ENCODE peak calls at places on chromosomes 12 and 14, in eight cellular contexts. One of them, this sample, is unnamed.

GRCh38 chr12:124921200-124922008 is 7.0 kb upstream of the UBC start:
- DNase-seq in heart left ventricle: peak; percentile 74
- DNase-seq in posterior vena cava: no peak
- DNase-seq in brain pericyte: no peak
- DNase-seq in mucosa of descending colon: peak; percentile 79
- DNase-seq in AG10803: peak; percentile 61
- DNase-seq in stimulated activated CD4-positive, alpha-beta T cell treated with anti-CD3 and anti-CD28 coated beads, Interleukin-15, amount 100 ng/mL, for 1 hour: no peak
- DNase-seq in CD8-positive, alpha-beta T cell: peak; percentile 48
- DNase-seq in this sample: no peak

GRCh38 chr12:65335021-65335714 is 56.7 kb downstream of the MSRB3 start:
- DNase-seq in heart left ventricle: no peak
- DNase-seq in posterior vena cava: peak; percentile 46
- DNase-seq in brain pericyte: peak; percentile 57
- DNase-seq in mucosa of descending colon: no peak
- DNase-seq in AG10803: peak; percentile 92
- DNase-seq in stimulated activated CD4-positive, alpha-beta T cell treated with anti-CD3 and anti-CD28 coated beads, Interleukin-15, amount 100 ng/mL, for 1 hour: no peak
- DNase-seq in CD8-positive, alpha-beta T cell: no peak
- DNase-seq in this sample: no peak

GRCh38 chr12:120047072-120047471 is 58.0 kb downstream of the BICDL1 start:
- DNase-seq in heart left ventricle: no peak
- DNase-seq in posterior vena cava: no peak
- DNase-seq in brain pericyte: no peak
- DNase-seq in mucosa of descending colon: no peak
- DNase-seq in AG10803: no peak
- DNase-seq in stimulated activated CD4-positive, alpha-beta T cell treated with anti-CD3 and anti-CD28 coated beads, Interleukin-15, amount 100 ng/mL, for 1 hour: no peak
- DNase-seq in CD8-positive, alpha-beta T cell: no peak
- DNase-seq in this sample: no peak

GRCh38 chr12:78088391-78088832 is 257.7 kb downstream of the NAV3 start:
- DNase-seq in heart left ventricle: no peak
- DNase-seq in posterior vena cava: no peak
- DNase-seq in brain pericyte: no peak
- DNase-seq in mucosa of descending colon: no peak
- DNase-seq in AG10803: peak; percentile 9
- DNase-seq in stimulated activated CD4-positive, alpha-beta T cell treated with anti-CD3 and anti-CD28 coated beads, Interleukin-15, amount 100 ng/mL, for 1 hour: no peak
- DNase-seq in CD8-positive, alpha-beta T cell: no peak
- DNase-seq in this sample: no peak

GRCh38 chr14:75803768-75804167 is 142.7 kb downstream of the TTLL5 start:
- DNase-seq in heart left ventricle: no peak
- DNase-seq in posterior vena cava: no peak
- DNase-seq in brain pericyte: no peak
- DNase-seq in mucosa of descending colon: no peak
- DNase-seq in AG10803: peak; percentile 21
- DNase-seq in stimulated activated CD4-positive, alpha-beta T cell treated with anti-CD3 and anti-CD28 coated beads, Interleukin-15, amount 100 ng/mL, for 1 hour: no peak
- DNase-seq in CD8-positive, alpha-beta T cell: no peak
- DNase-seq in this sample: no peak

GRCh38 chr12:63098851-63099250 is 52.1 kb downstream of the AVPR1A start:
- DNase-seq in heart left ventricle: no peak
- DNase-seq in posterior vena cava: no peak
- DNase-seq in brain pericyte: no peak
- DNase-seq in mucosa of descending colon: no peak
- DNase-seq in AG10803: no peak
- DNase-seq in stimulated activated CD4-positive, alpha-beta T cell treated with anti-CD3 and anti-CD28 coated beads, Interleukin-15, amount 100 ng/mL, for 1 hour: no peak
- DNase-seq in CD8-positive, alpha-beta T cell: no peak
- DNase-seq in this sample: no peak

GRCh38 chr12:127083028-127083949 is 1183.7 kb upstream of the TMEM132C start:
- DNase-seq in heart left ventricle: no peak
- DNase-seq in posterior vena cava: no peak
- DNase-seq in brain pericyte: peak; percentile 34
- DNase-seq in mucosa of descending colon: no peak
- DNase-seq in AG10803: peak; percentile 70
- DNase-seq in stimulated activated CD4-positive, alpha-beta T cell treated with anti-CD3 and anti-CD28 coated beads, Interleukin-15, amount 100 ng/mL, for 1 hour: no peak
- DNase-seq in CD8-positive, alpha-beta T cell: no peak
- DNase-seq in this sample: no peak

GRCh38 chr12:29879606-29880308 is 96.0 kb upstream of the TMTC1 start:
- DNase-seq in heart left ventricle: no peak
- DNase-seq in posterior vena cava: no peak
- DNase-seq in brain pericyte: no peak
- DNase-seq in mucosa of descending colon: no peak
- DNase-seq in AG10803: no peak
- DNase-seq in stimulated activated CD4-positive, alpha-beta T cell treated with anti-CD3 and anti-CD28 coated beads, Interleukin-15, amount 100 ng/mL, for 1 hour: no peak
- DNase-seq in CD8-positive, alpha-beta T cell: no peak
- DNase-seq in this sample: no peak

GRCh38 chr14:42174357-42174756 is 567.7 kb downstream of the LRFN5 start:
- DNase-seq in heart left ventricle: no peak
- DNase-seq in posterior vena cava: no peak
- DNase-seq in brain pericyte: no peak
- DNase-seq in mucosa of descending colon: no peak
- DNase-seq in AG10803: no peak
- DNase-seq in stimulated activated CD4-positive, alpha-beta T cell treated with anti-CD3 and anti-CD28 coated beads, Interleukin-15, amount 100 ng/mL, for 1 hour: no peak
- DNase-seq in CD8-positive, alpha-beta T cell: no peak
- DNase-seq in this sample: no peak

GRCh38 chr12:4270670-4271432 is 2.7 kb upstream of the CCND2 start:
- DNase-seq in heart left ventricle: peak; percentile 79
- DNase-seq in posterior vena cava: peak; percentile 89
- DNase-seq in brain pericyte: no peak
- DNase-seq in mucosa of descending colon: peak; percentile 87
- DNase-seq in AG10803: no peak
- DNase-seq in stimulated activated CD4-positive, alpha-beta T cell treated with anti-CD3 and anti-CD28 coated beads, Interleukin-15, amount 100 ng/mL, for 1 hour: no peak
- DNase-seq in CD8-positive, alpha-beta T cell: peak; percentile 29
- DNase-seq in this sample: no peak

GRCh38 chr14:60094306-60094897 is 2.7 kb downstream of the PCNX4 start:
- DNase-seq in heart left ventricle: no peak
- DNase-seq in posterior vena cava: no peak
- DNase-seq in brain pericyte: no peak
- DNase-seq in mucosa of descending colon: no peak
- DNase-seq in AG10803: peak; percentile 78
- DNase-seq in stimulated activated CD4-positive, alpha-beta T cell treated with anti-CD3 and anti-CD28 coated beads, Interleukin-15, amount 100 ng/mL, for 1 hour: no peak
- DNase-seq in CD8-positive, alpha-beta T cell: no peak
- DNase-seq in this sample: no peak

GRCh38 chr14:53109028-53109687 is 44.0 kb downstream of the DDHD1 start:
- DNase-seq in heart left ventricle: no peak
- DNase-seq in posterior vena cava: no peak
- DNase-seq in brain pericyte: no peak
- DNase-seq in mucosa of descending colon: no peak
- DNase-seq in AG10803: peak; percentile 18
- DNase-seq in stimulated activated CD4-positive, alpha-beta T cell treated with anti-CD3 and anti-CD28 coated beads, Interleukin-15, amount 100 ng/mL, for 1 hour: no peak
- DNase-seq in CD8-positive, alpha-beta T cell: peak; percentile 26
- DNase-seq in this sample: no peak

GRCh38 chr14:34072401-34072800 is 121.5 kb upstream of the EGLN3 start:
- DNase-seq in heart left ventricle: no peak
- DNase-seq in posterior vena cava: no peak
- DNase-seq in brain pericyte: no peak
- DNase-seq in mucosa of descending colon: no peak
- DNase-seq in AG10803: no peak
- DNase-seq in stimulated activated CD4-positive, alpha-beta T cell treated with anti-CD3 and anti-CD28 coated beads, Interleukin-15, amount 100 ng/mL, for 1 hour: no peak
- DNase-seq in CD8-positive, alpha-beta T cell: no peak
- DNase-seq in this sample: no peak

GRCh38 chr12:123041042-123041531 is 60.6 kb downstream of the ARL6IP4 start:
- DNase-seq in heart left ventricle: no peak
- DNase-seq in posterior vena cava: no peak
- DNase-seq in brain pericyte: no peak
- DNase-seq in mucosa of descending colon: no peak
- DNase-seq in AG10803: no peak
- DNase-seq in stimulated activated CD4-positive, alpha-beta T cell treated with anti-CD3 and anti-CD28 coated beads, Interleukin-15, amount 100 ng/mL, for 1 hour: no peak
- DNase-seq in CD8-positive, alpha-beta T cell: no peak
- DNase-seq in this sample: no peak

GRCh38 chr12:49365542-49365941 is 1.7 kb upstream of the SPATS2 start:
- DNase-seq in heart left ventricle: no peak
- DNase-seq in posterior vena cava: no peak
- DNase-seq in brain pericyte: no peak
- DNase-seq in mucosa of descending colon: no peak
- DNase-seq in AG10803: no peak
- DNase-seq in stimulated activated CD4-positive, alpha-beta T cell treated with anti-CD3 and anti-CD28 coated beads, Interleukin-15, amount 100 ng/mL, for 1 hour: no peak
- DNase-seq in CD8-positive, alpha-beta T cell: no peak
- DNase-seq in this sample: no peak

This sample was measured in pancreas.